ENCODE peak calls at places on chromosomes 7 and 10, in four cellular contexts. One of them, this sample, is unnamed.

GRCh38 chr10:63722537-63722936 is 201.3 kb downstream of the REEP3 start:
- DNase-seq in lower leg skin: no peak
- DNase-seq in heart left ventricle: no peak
- DNase-seq in IMR-90: peak; percentile 64
- DNase-seq in this sample: peak; percentile 35

GRCh38 chr10:74289956-74290355 is 138.9 kb downstream of the ADK start:
- DNase-seq in lower leg skin: no peak
- DNase-seq in heart left ventricle: no peak
- DNase-seq in IMR-90: peak; percentile 11
- DNase-seq in this sample: no peak

GRCh38 chr7:11300231-11300630 is 326.6 kb downstream of the PHF14 start:
- DNase-seq in lower leg skin: no peak
- DNase-seq in heart left ventricle: no peak
- DNase-seq in IMR-90: no peak
- DNase-seq in this sample: no peak

GRCh38 chr10:2145486-2145885 is 408.2 kb upstream of the ADARB2 start:
- DNase-seq in lower leg skin: no peak
- DNase-seq in heart left ventricle: no peak
- DNase-seq in IMR-90: no peak
- DNase-seq in this sample: no peak

GRCh38 chr10:49612513-49613159 is 1.2 kb upstream of the CHAT start:
- DNase-seq in lower leg skin: peak; percentile 76
- DNase-seq in heart left ventricle: peak; percentile 10
- DNase-seq in IMR-90: no peak
- DNase-seq in this sample: no peak

GRCh38 chr7:53684693-53685092 is 649.3 kb downstream of the POM121L12 start:
- DNase-seq in lower leg skin: no peak
- DNase-seq in heart left ventricle: no peak
- DNase-seq in IMR-90: no peak
- DNase-seq in this sample: no peak

GRCh38 chr7:107951896-107952295 is 51.1 kb downstream of the LAMB1 start:
- DNase-seq in lower leg skin: peak; percentile 81
- DNase-seq in heart left ventricle: no peak
- DNase-seq in IMR-90: no peak
- DNase-seq in this sample: no peak

GRCh38 chr7:137950263-137950621 is 51.6 kb downstream of the CREB3L2 start:
- DNase-seq in lower leg skin: no peak
- DNase-seq in heart left ventricle: no peak
- DNase-seq in IMR-90: no peak
- DNase-seq in this sample: no peak

GRCh38 chr7:113086431-113086888 is at the start of gene GPR85:
- DNase-seq in lower leg skin: peak; percentile 87
- DNase-seq in heart left ventricle: peak; percentile 43
- DNase-seq in IMR-90: peak; percentile 73
- DNase-seq in this sample: peak; percentile 79

GRCh38 chr7:22718911-22719420 is 8.0 kb upstream of the IL6 start:
- DNase-seq in lower leg skin: peak; percentile 18
- DNase-seq in heart left ventricle: no peak
- DNase-seq in IMR-90: no peak
- DNase-seq in this sample: no peak

GRCh38 chr10:55500931-55501559 is 700.0 kb upstream of the PCDH15 start:
- DNase-seq in lower leg skin: no peak
- DNase-seq in heart left ventricle: no peak
- DNase-seq in IMR-90: no peak
- DNase-seq in this sample: peak; percentile 60

GRCh38 chr10:4916086-4916716 is 47.0 kb upstream of the AKR1C1 start:
- DNase-seq in lower leg skin: no peak
- DNase-seq in heart left ventricle: no peak
- DNase-seq in IMR-90: no peak
- DNase-seq in this sample: no peak

GRCh38 chr7:155844526-155844925 is 32.3 kb upstream of the SHH start:
- DNase-seq in lower leg skin: peak; percentile 43
- DNase-seq in heart left ventricle: no peak
- DNase-seq in IMR-90: no peak
- DNase-seq in this sample: no peak

GRCh38 chr10:6973904-6974303 is 393.8 kb upstream of the PRKCQ start:
- DNase-seq in lower leg skin: no peak
- DNase-seq in heart left ventricle: no peak
- DNase-seq in IMR-90: no peak
- DNase-seq in this sample: no peak

GRCh38 chr10:114526497-114527238 is 122.4 kb upstream of the AFAP1L2 start:
- DNase-seq in lower leg skin: peak; percentile 96
- DNase-seq in heart left ventricle: peak; percentile 68
- DNase-seq in IMR-90: peak; percentile 65
- DNase-seq in this sample: peak; percentile 87

GRCh38 chr7:51261950-51262795 is 54.4 kb downstream of the COBL start:
- DNase-seq in lower leg skin: no peak
- DNase-seq in heart left ventricle: no peak
- DNase-seq in IMR-90: no peak
- DNase-seq in this sample: no peak

GRCh38 chr10:14185501-14186045 is 145.2 kb downstream of the FRMD4A start:
- DNase-seq in lower leg skin: no peak
- DNase-seq in heart left ventricle: no peak
- DNase-seq in IMR-90: peak; percentile 90
- DNase-seq in this sample: no peak

GRCh38 chr7:99004216-99004615 is 125.9 kb downstream of the TRRAP start:
- DNase-seq in lower leg skin: peak; percentile 77
- DNase-seq in heart left ventricle: no peak
- DNase-seq in IMR-90: no peak
- DNase-seq in this sample: no peak

GRCh38 chr10:110260746-110261477 is 43.8 kb downstream of the SMNDC1 start:
- DNase-seq in lower leg skin: no peak
- DNase-seq in heart left ventricle: no peak
- DNase-seq in IMR-90: peak; percentile 60
- DNase-seq in this sample: no peak

GRCh38 chr10:11573497-11573896 is 38.0 kb downstream of the USP6NL start:
- DNase-seq in lower leg skin: no peak
- DNase-seq in heart left ventricle: no peak
- DNase-seq in IMR-90: peak; percentile 63
- DNase-seq in this sample: no peak

GRCh38 chr10:12130237-12130872 is 878 bp downstream of the SEC61A2 start:
- DNase-seq in lower leg skin: no peak
- DNase-seq in heart left ventricle: no peak
- DNase-seq in IMR-90: peak; percentile 73
- DNase-seq in this sample: peak; percentile 58

GRCh38 chr10:133128126-133129081 is 31.6 kb upstream of the KNDC1 start:
- DNase-seq in lower leg skin: no peak
- DNase-seq in heart left ventricle: peak; percentile 14
- DNase-seq in IMR-90: no peak
- DNase-seq in this sample: peak; percentile 4

GRCh38 chr7:83150310-83150709 is 12.4 kb downstream of the PCLO start:
- DNase-seq in lower leg skin: no peak
- DNase-seq in heart left ventricle: no peak
- DNase-seq in IMR-90: no peak
- DNase-seq in this sample: no peak

GRCh38 chr7:83153419-83153818 is 9.3 kb downstream of the PCLO start:
- DNase-seq in lower leg skin: no peak
- DNase-seq in heart left ventricle: no peak
- DNase-seq in IMR-90: no peak
- DNase-seq in this sample: peak; percentile 46

GRCh38 chr7:83155996-83156395 is 6.7 kb downstream of the PCLO start:
- DNase-seq in lower leg skin: no peak
- DNase-seq in heart left ventricle: no peak
- DNase-seq in IMR-90: no peak
- DNase-seq in this sample: no peak

GRCh38 chr7:83159731-83160130 is 3.0 kb downstream of the PCLO start:
- DNase-seq in lower leg skin: no peak
- DNase-seq in heart left ventricle: no peak
- DNase-seq in IMR-90: no peak
- DNase-seq in this sample: no peak

GRCh38 chr7:83155407-83155806 is 7.3 kb downstream of the PCLO start:
- DNase-seq in lower leg skin: no peak
- DNase-seq in heart left ventricle: no peak
- DNase-seq in IMR-90: no peak
- DNase-seq in this sample: peak; percentile 46
- TF ChIP-seq CTCF in lower leg skin: no peak
- TF ChIP-seq CTCF in heart left ventricle: no peak
- TF ChIP-seq CTCF in IMR-90: no peak
- TF ChIP-seq CTCF in this sample: peak; percentile 15

GRCh38 chr7:65731562-65732035 is 141.3 kb upstream of the VKORC1L1 start:
- DNase-seq in lower leg skin: no peak
- DNase-seq in heart left ventricle: no peak
- DNase-seq in IMR-90: no peak
- DNase-seq in this sample: peak; percentile 60
- H3K4me3 ChIP-seq in lower leg skin: no peak overlapping the region
- H3K4me3 ChIP-seq in heart left ventricle: peak overlapping the region; percentile 49
- H3K4me3 ChIP-seq in IMR-90: no peak overlapping the region
- H3K4me3 ChIP-seq in this sample: peak overlapping the region; percentile 51

DNA sequence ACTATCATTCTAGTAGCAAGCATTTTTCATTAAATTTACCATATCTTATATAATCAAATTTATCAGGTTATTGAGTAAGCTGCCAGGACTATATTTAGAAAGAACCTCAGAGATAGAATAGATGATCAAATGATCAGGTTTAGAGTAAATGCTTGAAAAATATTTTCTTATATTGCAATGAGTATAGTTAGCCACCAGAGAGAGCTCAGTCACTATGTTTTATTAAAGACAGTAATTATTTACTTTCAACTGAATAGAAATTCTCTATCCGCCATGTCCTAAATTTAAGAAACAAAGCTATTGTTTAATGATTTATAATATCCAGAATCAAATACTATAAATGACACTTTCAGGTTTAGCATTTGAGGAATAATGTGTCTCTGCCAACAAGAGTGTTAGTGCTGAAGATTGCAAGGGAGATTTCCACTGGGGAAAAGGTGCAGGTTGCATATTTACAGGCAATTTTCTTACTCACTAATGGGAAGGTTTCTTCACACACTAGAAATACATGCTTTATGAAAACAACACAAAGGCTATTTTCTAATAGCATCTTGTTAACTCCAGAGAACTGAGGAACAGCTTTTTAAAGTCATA is 184.7 kb downstream of the DGKB start:
- DNase-seq in lower leg skin: no peak
- DNase-seq in heart left ventricle: no peak
- DNase-seq in IMR-90: peak; percentile 13
- DNase-seq in this sample: no peak
- TF ChIP-seq CTCF in lower leg skin: no peak
- TF ChIP-seq CTCF in heart left ventricle: peak; percentile 65
- TF ChIP-seq CTCF in IMR-90: peak; percentile 58
- TF ChIP-seq CTCF in this sample: peak; percentile 52

GRCh38 chr10:124739119-124739921 is 4.9 kb downstream of the FAM53B start:
- DNase-seq in lower leg skin: peak; percentile 83
- DNase-seq in heart left ventricle: no peak
- DNase-seq in IMR-90: no peak
- DNase-seq in this sample: no peak
- H3K4me3 ChIP-seq in lower leg skin: no peak overlapping the region
- H3K4me3 ChIP-seq in heart left ventricle: no peak overlapping the region
- H3K4me3 ChIP-seq in IMR-90: no peak overlapping the region
- H3K4me3 ChIP-seq in this sample: no peak overlapping the region

GRCh38 chr7:74253975-74254857 is at the start of gene RFC2:
- DNase-seq in lower leg skin: peak; percentile 99
- DNase-seq in heart left ventricle: peak; percentile 98
- DNase-seq in IMR-90: peak; percentile 94
- DNase-seq in this sample: peak; percentile 98
- TF ChIP-seq CTCF in lower leg skin: no peak
- TF ChIP-seq CTCF in heart left ventricle: peak; percentile 18
- TF ChIP-seq CTCF in IMR-90: peak; percentile 23
- TF ChIP-seq CTCF in this sample: no peak

GRCh38 chr10:103677486-103677885 is 177.9 kb downstream of the SH3PXD2A start:
- DNase-seq in lower leg skin: no peak
- DNase-seq in heart left ventricle: no peak
- DNase-seq in IMR-90: no peak
- DNase-seq in this sample: no peak

GRCh38 chr10:103678104-103678526 is 177.3 kb downstream of the SH3PXD2A start:
- DNase-seq in lower leg skin: peak; percentile 97
- DNase-seq in heart left ventricle: peak; percentile 86
- DNase-seq in IMR-90: peak; percentile 100
- DNase-seq in this sample: peak; percentile 93

GRCh38 chr10:103676058-103676785 is 179.2 kb downstream of the SH3PXD2A start:
- DNase-seq in lower leg skin: peak; percentile 95
- DNase-seq in heart left ventricle: no peak
- DNase-seq in IMR-90: peak; percentile 34
- DNase-seq in this sample: no peak

GRCh38 chr10:103679096-103679790 is 176.1 kb downstream of the SH3PXD2A start:
- DNase-seq in lower leg skin: no peak
- DNase-seq in heart left ventricle: no peak
- DNase-seq in IMR-90: peak; percentile 38
- DNase-seq in this sample: no peak

GRCh38 chr10:103676851-103677417 is 178.4 kb downstream of the SH3PXD2A start:
- DNase-seq in lower leg skin: peak; percentile 94
- DNase-seq in heart left ventricle: peak; percentile 70
- DNase-seq in IMR-90: peak; percentile 95
- DNase-seq in this sample: no peak
- H3K4me3 ChIP-seq in lower leg skin: no peak overlapping the region
- H3K4me3 ChIP-seq in heart left ventricle: no peak overlapping the region
- H3K4me3 ChIP-seq in IMR-90: peak overlapping the region; percentile 46
- H3K4me3 ChIP-seq in this sample: no peak overlapping the region